ENCODE peak calls at places on chromosomes 3 and 15, in six cellular contexts. P is CD8-positive, alpha-beta memory T cell; B is left ventricle myocardium inferior; F is HAP-1; C is Panc1; G is dorsolateral prefrontal cortex. I is an unnamed sample.

GRCh38 chr15:72124218-72124617 is 6.0 kb downstream of the SENP8 start:
- DNase-seq in P (no peak), B (no peak), F (no peak), C (no peak), G (no peak), I (no peak)

GRCh38 chr15:57827021-57827420 is 120.5 kb downstream of the POLR2M start:
- DNase-seq in P (no peak), B (no peak), F (no peak), C (no peak), G (no peak), I (no peak)

GRCh38 chr3:10845839-10846656 is 30.0 kb downstream of the SLC6A11 start:
- DNase-seq in P (no peak), B (no peak), F (no peak), C (no peak), G (no peak), I (no peak)

GRCh38 chr15:31271224-31271635 is 55.4 kb upstream of the KLF13 start:
- DNase-seq in P (no peak), B (no peak), F (no peak), C (no peak), G (no peak), I (no peak)

GRCh38 chr15:95574053-95574452 is 756.4 kb upstream of the NR2F2 start:
- DNase-seq in P (no peak), B (no peak), F (no peak), C (no peak), G (no peak), I (peak)

GRCh38 chr3:113847664-113848461 is 9.3 kb downstream of the GRAMD1C start:
- DNase-seq in P (no peak), B (no peak), F (no peak), C (no peak), G (no peak), I (no peak)

GRCh38 chr3:129645291-129645690 is 38.8 kb upstream of the PLXND1 start:
- DNase-seq in P (no peak), B (no peak), F (no peak), C (no peak), G (no peak), I (no peak)

GRCh38 chr3:79543618-79544017 is 224.2 kb downstream of the ROBO1 start:
- DNase-seq in P (no peak), B (no peak), F (no peak), C (no peak), G (no peak), I (no peak)

GRCh38 chr15:68829068-68829467 is 8.4 kb upstream of the ANP32A start:
- DNase-seq in P (no peak), B (no peak), F (peak), C (no peak), G (no peak), I (no peak)

GRCh38 chr3:18645603-18646002 is 220.5 kb upstream of the SATB1 start:
- DNase-seq in P (no peak), B (no peak), F (no peak), C (no peak), G (no peak), I (no peak)

GRCh38 chr3:15873415-15873814 is 75.6 kb upstream of the ANKRD28 start:
- DNase-seq in P (no peak), B (no peak), F (no peak), C (no peak), G (no peak), I (no peak)

GRCh38 chr15:60038111-60038521 is 34.0 kb downstream of the FOXB1 start:
- DNase-seq in P (no peak), B (no peak), F (no peak), C (no peak), G (no peak), I (no peak)

GRCh38 chr3:112646623-112647022 is 5.7 kb upstream of the CCDC80 start:
- DNase-seq in P (no peak), B (no peak), F (no peak), C (no peak), G (no peak), I (no peak)

GRCh38 chr15:48087844-48088243 is 32.9 kb upstream of the SLC24A5 start:
- DNase-seq in P (no peak), B (no peak), F (no peak), C (no peak), G (no peak), I (no peak)

GRCh38 chr3:12483872-12484197 is 445 bp upstream of the TSEN2 start:
- DNase-seq in P (no peak), B (no peak), F (no peak), C (no peak), G (no peak), I (no peak)

GRCh38 chr3:133535971-133536634 is 37.4 kb upstream of the CDV3 start:
- DNase-seq in P (no peak), B (no peak), F (no peak), C (no peak), G (no peak), I (peak)

DNA sequence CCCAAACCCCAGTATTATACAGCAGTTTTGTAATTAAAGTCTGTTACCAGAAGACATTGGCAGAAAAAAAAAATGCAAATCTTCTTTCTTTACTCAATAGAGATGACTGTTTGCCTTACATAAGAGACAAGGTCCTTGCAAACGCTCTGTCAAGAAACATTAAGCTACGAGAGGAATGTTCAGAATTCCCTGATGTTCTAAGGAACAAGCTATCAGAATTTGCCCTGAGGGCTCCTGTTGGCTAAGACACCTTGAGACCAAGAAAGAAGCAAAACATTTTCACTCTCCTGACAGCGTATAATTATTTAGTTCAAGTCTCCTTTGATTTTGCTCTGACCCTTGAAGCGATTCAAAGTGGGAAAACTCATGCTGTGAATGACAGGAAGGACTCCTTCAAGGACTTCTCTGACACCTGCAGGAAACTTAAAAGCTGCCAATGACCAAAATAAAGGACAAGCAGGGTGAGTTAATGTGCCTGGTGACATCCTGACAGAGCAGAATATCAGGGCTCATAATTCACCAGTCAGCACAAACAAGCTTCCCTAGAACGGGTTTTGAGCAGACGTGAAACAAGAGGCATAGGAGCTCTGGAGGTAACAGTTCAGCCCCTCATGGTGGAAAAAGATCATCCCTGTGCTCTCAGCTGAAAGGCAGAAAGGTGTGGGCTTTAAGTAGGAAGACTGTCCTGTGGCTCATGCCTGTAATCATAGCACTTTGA is 2.5 kb downstream of the SCAMP2 start:
- DNase-seq in P (no peak), B (no peak), F (peak), C (no peak), G (no peak), I (no peak)
- H3K4me3 ChIP-seq in P (peak), B (peak), F (no peak), C (no peak), G (peak), I (no peak)

GRCh38 chr3:197025736-197026480 is 3.7 kb downstream of the MELTF start:
- DNase-seq in P (no peak), B (no peak), F (no peak), C (no peak), G (no peak), I (no peak)

GRCh38 chr3:197024881-197025735 is 4.5 kb downstream of the MELTF start:
- DNase-seq in P (no peak), B (no peak), F (no peak), C (no peak), G (no peak), I (no peak)

GRCh38 chr3:197022405-197023231 is 7.0 kb downstream of the MELTF start:
- DNase-seq in P (no peak), B (no peak), F (peak), C (no peak), G (no peak), I (no peak)

GRCh38 chr3:197023241-197023997 is 6.2 kb downstream of the MELTF start:
- DNase-seq in P (no peak), B (no peak), F (peak), C (no peak), G (no peak), I (no peak)

DNA sequence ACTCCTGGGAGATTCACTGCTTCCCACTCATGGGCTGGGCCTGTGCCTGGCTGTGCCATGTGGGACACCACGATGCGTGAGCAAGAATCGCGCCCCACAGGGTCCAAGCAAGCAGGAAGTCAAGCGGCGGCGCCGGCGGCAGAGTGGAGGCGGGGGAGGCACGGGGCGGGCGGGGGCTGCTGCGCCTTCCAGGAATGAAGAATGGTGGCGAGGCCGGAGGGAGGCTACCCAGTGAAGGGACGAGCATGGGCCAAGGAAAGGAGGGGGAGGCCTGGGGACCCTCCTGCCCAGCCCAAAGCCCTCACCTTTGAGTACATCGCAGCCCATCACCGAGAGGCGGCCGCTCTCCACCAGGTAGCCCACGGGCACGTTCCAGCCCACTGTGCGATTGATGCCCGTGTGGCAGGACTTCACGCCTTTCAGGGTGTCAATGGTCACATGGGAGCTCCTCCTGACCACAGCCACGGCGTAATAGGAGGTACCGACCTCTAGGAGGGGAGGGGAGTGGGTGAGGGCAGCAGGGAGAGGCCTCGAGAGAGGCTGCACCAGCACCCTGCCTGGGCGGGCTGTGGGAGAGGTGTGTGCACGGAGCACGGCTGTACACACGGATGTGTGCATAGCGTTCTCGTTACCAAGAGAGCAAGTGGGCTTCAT is 5.5 kb downstream of the MELTF start:
- DNase-seq in P (no peak), B (no peak), F (peak), C (no peak), G (no peak), I (no peak)
- H3K4me3 ChIP-seq in P (no peak), B (peak), F (no peak), C (no peak), G (no peak), I (no peak)

GRCh38 chr3:196047391-196048030 is 34.4 kb downstream of the TFRC start:
- DNase-seq in P (no peak), B (no peak), F (no peak), C (no peak), G (no peak), I (no peak)
- H3K4me3 ChIP-seq in P (no peak), B (no peak), F (no peak), C (no peak), G (no peak), I (no peak)

GRCh38 chr3:186259612-186260383 is 102.2 kb downstream of the DGKG start:
- DNase-seq in P (peak), B (peak), F (peak), C (no peak), G (peak), I (peak)

GRCh38 chr3:186260726-186261125 is 101.3 kb downstream of the DGKG start:
- DNase-seq in P (no peak), B (no peak), F (no peak), C (no peak), G (no peak), I (no peak)

GRCh38 chr3:186257866-186258265 is 104.2 kb downstream of the DGKG start:
- DNase-seq in P (no peak), B (no peak), F (no peak), C (no peak), G (no peak), I (peak)

GRCh38 chr3:186261638-186262037 is 100.4 kb downstream of the DGKG start:
- DNase-seq in P (no peak), B (no peak), F (peak), C (no peak), G (no peak), I (no peak)

DNA sequence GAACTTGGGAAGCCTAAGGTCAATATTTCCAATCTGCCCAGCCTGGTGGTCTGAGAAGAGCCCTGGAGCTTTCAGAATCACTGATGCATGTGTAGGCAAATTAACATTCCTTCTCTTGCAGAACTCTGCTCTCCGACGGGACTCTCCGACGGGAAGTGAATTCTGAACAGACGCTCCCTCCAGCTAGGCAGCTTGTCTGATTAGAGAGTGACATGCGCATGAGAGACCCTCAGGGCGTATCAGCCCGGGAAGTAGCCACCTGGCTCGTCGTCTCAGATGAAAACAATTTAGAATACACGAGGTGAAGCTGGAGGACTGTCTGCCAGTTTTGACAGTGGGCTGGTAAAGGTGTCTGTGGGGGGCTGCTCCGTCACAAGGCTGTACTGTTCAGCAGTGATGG is 103.1 kb downstream of the DGKG start:
- DNase-seq in P (no peak), B (no peak), F (no peak), C (no peak), G (no peak), I (no peak)
- H3K4me3 ChIP-seq in P (no peak), B (no peak), F (no peak), C (no peak), G (no peak), I (no peak)

GRCh38 chr3:4302747-4303146 is 422 bp upstream of the SETMAR start:
- DNase-seq in P (no peak), B (no peak), F (no peak), C (no peak), G (no peak), I (no peak)
- H3K4me3 ChIP-seq in P (peak), B (peak), F (peak), C (peak), G (peak), I (peak)

DNA sequence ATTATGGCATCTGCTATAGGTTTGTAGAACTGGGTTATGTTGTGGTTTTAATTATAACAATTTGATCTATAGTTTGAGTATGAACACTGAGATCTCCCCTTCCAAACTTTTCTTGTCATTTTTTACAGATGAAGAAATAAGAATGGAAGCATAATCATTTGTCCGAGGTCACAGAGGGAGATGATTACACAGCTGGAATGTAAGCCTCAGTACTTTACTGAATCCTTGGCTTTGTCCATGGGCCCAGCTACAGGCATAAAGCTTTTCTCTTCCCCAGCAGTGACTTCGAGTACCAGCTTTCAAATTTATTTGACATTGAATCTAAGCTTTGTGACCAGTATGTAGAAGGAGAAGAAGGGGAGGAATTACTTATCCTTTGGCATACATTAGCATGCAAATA is 80.8 kb upstream of the DCBLD2 start:
- DNase-seq in P (no peak), B (no peak), F (peak), C (no peak), G (no peak), I (no peak)
- H3K4me3 ChIP-seq in P (no peak), B (no peak), F (no peak), C (no peak), G (no peak), I (peak)

GRCh38 chr15:66931768-66932633 is 133.4 kb upstream of the SMAD3 start:
- DNase-seq in P (no peak), B (no peak), F (peak), C (peak), G (no peak), I (no peak)

GRCh38 chr15:66927326-66928077 is 137.9 kb upstream of the SMAD3 start:
- DNase-seq in P (no peak), B (no peak), F (peak), C (no peak), G (no peak), I (no peak)

GRCh38 chr15:66928784-66929183 is 136.6 kb upstream of the SMAD3 start:
- DNase-seq in P (no peak), B (no peak), F (no peak), C (no peak), G (no peak), I (no peak)

GRCh38 chr15:66928101-66928500 is 137.3 kb upstream of the SMAD3 start:
- DNase-seq in P (no peak), B (no peak), F (no peak), C (no peak), G (no peak), I (no peak)

DNA sequence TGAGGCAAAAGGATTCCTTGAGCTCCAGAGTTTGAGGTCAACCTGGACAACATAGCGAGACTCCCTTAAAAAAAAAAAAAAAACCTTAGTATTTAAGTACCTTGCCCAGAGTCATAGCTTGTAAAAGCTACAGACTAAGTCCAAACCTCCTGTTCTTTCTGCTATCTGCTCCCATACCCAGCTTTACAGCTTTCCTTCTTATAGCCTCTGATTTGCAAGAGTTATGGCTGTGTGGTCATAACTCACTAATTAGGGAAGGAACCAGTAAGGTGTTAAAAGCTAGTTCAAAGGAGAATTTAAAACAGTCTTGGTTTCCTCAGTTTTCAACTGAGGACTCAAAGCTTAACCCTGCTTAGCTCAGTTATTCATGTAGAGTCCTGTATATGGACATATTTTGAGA is 135.6 kb upstream of the SMAD3 start:
- DNase-seq in P (no peak), B (no peak), F (no peak), C (no peak), G (no peak), I (no peak)
- H3K4me3 ChIP-seq in P (no peak), B (no peak), F (no peak), C (no peak), G (no peak), I (no peak)

DNA sequence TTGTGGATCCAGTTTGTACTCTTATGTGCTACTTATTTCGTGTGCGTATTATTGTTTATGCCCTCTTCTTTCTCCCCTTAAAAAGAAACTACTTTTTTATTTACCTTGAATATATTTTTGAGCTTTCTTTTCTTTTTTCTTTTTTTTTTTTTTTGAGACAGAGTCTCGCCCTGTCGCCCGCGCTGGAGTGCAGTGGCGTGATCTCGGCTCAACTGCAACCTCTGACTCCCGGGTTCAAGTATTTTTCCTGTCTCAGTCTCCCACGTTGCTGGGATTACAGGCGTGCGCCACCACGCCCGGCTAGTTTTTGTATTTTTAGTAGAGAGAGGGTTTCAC is 1.5 kb downstream of the SLC25A38 start:
- DNase-seq in P (no peak), B (no peak), F (no peak), C (no peak), G (no peak), I (no peak)
- H3K4me3 ChIP-seq in P (peak), B (peak), F (peak), C (peak), G (peak), I (peak)

GRCh38 chr15:78071378-78071777 is 6.1 kb downstream of the TBC1D2B start:
- DNase-seq in P (no peak), B (no peak), F (no peak), C (no peak), G (no peak), I (no peak)

GRCh38 chr15:78073026-78073425 is 4.5 kb downstream of the TBC1D2B start:
- DNase-seq in P (no peak), B (no peak), F (no peak), C (no peak), G (no peak), I (no peak)

GRCh38 chr15:78070049-78070698 is 7.3 kb downstream of the TBC1D2B start:
- DNase-seq in P (no peak), B (no peak), F (no peak), C (no peak), G (no peak), I (no peak)

GRCh38 chr15:78069630-78070029 is 7.9 kb downstream of the TBC1D2B start:
- DNase-seq in P (no peak), B (no peak), F (no peak), C (no peak), G (no peak), I (no peak)

DNA sequence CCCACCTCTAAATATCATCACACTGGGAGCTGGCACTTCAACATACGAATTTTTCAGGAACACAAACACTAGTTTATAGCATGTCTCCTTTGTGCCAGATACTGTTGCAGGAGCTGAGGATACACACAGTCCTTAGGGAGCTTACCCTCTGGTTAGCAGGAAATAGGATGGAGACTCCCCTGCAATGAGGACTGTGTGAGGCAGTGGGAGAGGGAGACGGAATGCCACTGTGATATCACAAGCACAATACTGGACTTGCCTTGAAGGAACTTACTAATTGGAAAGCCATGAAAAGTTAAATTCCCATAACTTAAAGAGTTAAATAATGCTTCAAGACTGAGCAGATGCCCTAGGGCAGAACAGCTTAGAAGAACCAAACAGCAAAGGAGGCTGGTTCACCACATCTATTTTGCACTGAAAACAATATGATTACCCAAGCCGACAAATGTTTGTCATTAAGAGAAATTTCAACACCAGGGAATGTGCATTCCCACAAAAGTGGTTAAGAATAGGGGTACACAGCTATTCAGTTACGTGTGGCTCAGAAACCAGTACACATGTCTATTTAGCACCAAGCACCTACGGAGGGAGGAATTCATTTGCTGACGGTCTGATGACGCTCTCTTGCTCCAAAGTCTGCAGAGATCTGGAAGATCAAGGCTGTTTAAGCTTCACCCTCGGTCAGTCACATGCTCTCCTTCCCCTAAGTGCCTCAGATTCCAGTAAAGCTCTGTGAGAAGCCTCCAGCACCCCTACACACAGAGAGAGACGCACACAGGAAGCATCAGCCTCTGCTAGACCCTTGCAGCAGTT is 5.2 kb downstream of the TBC1D2B start:
- DNase-seq in P (no peak), B (no peak), F (peak), C (no peak), G (no peak), I (peak)
- H3K4me3 ChIP-seq in P (peak), B (peak), F (no peak), C (peak), G (no peak), I (no peak)

I was measured in skeletal muscle cell.